ENCODE peak calls at places on chromosome 1, in seven cellular contexts. O is stimulated activated naive B cell treated with anti-CD40 and anti-IgM and Interleukin-4, amounts not matched to agents 10 μg/mL and 1 μg/mL and 100 μg/mL, for 72 hours; T is EL; Q is WTC11; L is EH; W is NCI-H82; N is HFFc6. Y is an unnamed sample.

GRCh38 chr1:157431751-157432150 is 120.6 kb downstream of the FCRL5 start:
- DNase-seq in O (no peak), T (peak), Q (no peak), L (peak), W (no peak), N (peak), Y (no peak)

GRCh38 chr1:14590781-14591180 is 7.7 kb upstream of the KAZN start:
- DNase-seq in O (no peak), T (no peak), Q (peak), L (no peak), W (no peak), N (no peak), Y (peak)

GRCh38 chr1:60051191-60051590 is 22.4 kb downstream of the C1orf87 start:
- DNase-seq in O (no peak), T (no peak), Q (no peak), L (no peak), W (no peak), N (no peak), Y (no peak)

GRCh38 chr1:26373789-26374188 is 1.2 kb upstream of the ZNF683 start:
- DNase-seq in O (no peak), T (no peak), Q (no peak), L (no peak), W (no peak), N (no peak), Y (no peak)

GRCh38 chr1:99507906-99508732 is 137.8 kb upstream of the PALMD start:
- DNase-seq in O (no peak), T (no peak), Q (no peak), L (no peak), W (no peak), N (no peak), Y (no peak)

GRCh38 chr1:234710936-234711335 is 101.0 kb upstream of the IRF2BP2 start:
- DNase-seq in O (no peak), T (no peak), Q (no peak), L (no peak), W (no peak), N (no peak), Y (no peak)

GRCh38 chr1:58848818-58849411 is 65.1 kb upstream of the JUN start:
- DNase-seq in O (no peak), T (peak), Q (no peak), L (peak), W (no peak), N (peak), Y (no peak)

GRCh38 chr1:111793896-111794295 is 38.2 kb downstream of the DDX20 start:
- DNase-seq in O (no peak), T (no peak), Q (no peak), L (no peak), W (peak), N (no peak), Y (no peak)

GRCh38 chr1:77095231-77095630 is 124.0 kb downstream of the PIGK start:
- DNase-seq in O (no peak), T (no peak), Q (no peak), L (no peak), W (peak), N (no peak), Y (no peak)

GRCh38 chr1:224684920-224685547 is 68.9 kb downstream of the CNIH3 start:
- DNase-seq in O (no peak), T (no peak), Q (no peak), L (no peak), W (peak), N (no peak), Y (no peak)

GRCh38 chr1:156118175-156118868 is 3.8 kb downstream of the LMNA start:
- DNase-seq in O (no peak), T (peak), Q (no peak), L (peak), W (no peak), N (no peak), Y (no peak)

GRCh38 chr1:33171993-33172813 is 9.6 kb downstream of the TRIM62 start:
- DNase-seq in O (no peak), T (no peak), Q (no peak), L (no peak), W (no peak), N (no peak), Y (no peak)

GRCh38 chr1:15508700-15509487 is 15.1 kb downstream of the CASP9 start:
- DNase-seq in O (no peak), T (no peak), Q (peak), L (no peak), W (no peak), N (no peak), Y (no peak)

GRCh38 chr1:17799642-17800041 is 44.5 kb downstream of the ACTL8 start:
- DNase-seq in O (no peak), T (no peak), Q (no peak), L (no peak), W (no peak), N (no peak), Y (no peak)

GRCh38 chr1:108107658-108108057 is 92.5 kb downstream of the SLC25A24 start:
- DNase-seq in O (peak), T (peak), Q (no peak), L (peak), W (no peak), N (peak), Y (no peak)

GRCh38 chr1:33436557-33437296 is 5.8 kb upstream of the PHC2 start:
- DNase-seq in O (no peak), T (no peak), Q (no peak), L (no peak), W (peak), N (no peak), Y (no peak)

GRCh38 chr1:115839706-115840095 is 1.2 kb downstream of the NHLH2 start:
- DNase-seq in O (no peak), T (no peak), Q (no peak), L (no peak), W (peak), N (no peak), Y (no peak)

GRCh38 chr1:38899560-38899959 is 18.2 kb upstream of the GJA9 start:
- DNase-seq in O (no peak), T (no peak), Q (no peak), L (no peak), W (no peak), N (no peak), Y (no peak)

GRCh38 chr1:24898909-24899439 is 31.1 kb downstream of the RUNX3 start:
- DNase-seq in O (no peak), T (no peak), Q (no peak), L (no peak), W (no peak), N (no peak), Y (no peak)

GRCh38 chr1:14924012-14924452 is 229.5 kb upstream of the TMEM51 start:
- DNase-seq in O (no peak), T (peak), Q (peak), L (peak), W (peak), N (peak), Y (peak)

GRCh38 chr1:234683127-234683855 is 73.3 kb upstream of the IRF2BP2 start:
- DNase-seq in O (no peak), T (no peak), Q (no peak), L (no peak), W (no peak), N (no peak), Y (no peak)

GRCh38 chr1:37793773-37794371 is at the start of gene MANEAL:
- DNase-seq in O (peak), T (peak), Q (peak), L (peak), W (peak), N (peak), Y (peak)

GRCh38 chr1:45266151-45266801 is 59.9 kb upstream of the ZSWIM5 start:
- DNase-seq in O (no peak), T (peak), Q (no peak), L (peak), W (no peak), N (peak), Y (no peak)

GRCh38 chr1:53590104-53590503 is 130.9 kb downstream of the DMRTB1 start:
- DNase-seq in O (no peak), T (no peak), Q (no peak), L (no peak), W (no peak), N (no peak), Y (no peak)

GRCh38 chr1:166956057-166956850 is 19.1 kb downstream of the ILDR2 start:
- DNase-seq in O (no peak), T (no peak), Q (no peak), L (no peak), W (no peak), N (no peak), Y (no peak)

GRCh38 chr1:172581779-172582178 is 48.8 kb downstream of the SUCO start:
- DNase-seq in O (no peak), T (peak), Q (no peak), L (peak), W (no peak), N (peak), Y (no peak)

GRCh38 chr1:88462481-88463261 is 221.4 kb upstream of the PKN2 start:
- DNase-seq in O (no peak), T (peak), Q (peak), L (peak), W (peak), N (no peak), Y (peak)

GRCh38 chr1:27643626-27644368 is 8.8 kb upstream of the FGR start:
- DNase-seq in O (no peak), T (peak), Q (peak), L (peak), W (peak), N (peak), Y (peak)

GRCh38 chr1:2860476-2861142 is 59.1 kb upstream of the TTC34 start:
- DNase-seq in O (no peak), T (no peak), Q (no peak), L (no peak), W (no peak), N (no peak), Y (no peak)

GRCh38 chr1:60727553-60727952 is 354.8 kb upstream of the NFIA start:
- DNase-seq in O (no peak), T (peak), Q (no peak), L (no peak), W (no peak), N (no peak), Y (no peak)

Y was measured in glutamatergic neuron.